ENCODE peak calls at places on chromosome X, in ten cellular contexts. One of them, this sample, is unnamed. For H3K36me3 and H3K4me1, the result is how much of the 10 kb centered on the place peaks cover.

GRCh38 chrX:34638116-34638515 is 19.0 kb downstream of the TMEM47 start:
- DNase-seq in IMR-90: peak
- DNase-seq in upper lobe of left lung: no peak
- DNase-seq in left ventricle myocardium inferior: no peak
- DNase-seq in fibroblast of lung: peak
- DNase-seq in CD4-positive, alpha-beta memory T cell: no peak
- DNase-seq in DND-41: no peak
- DNase-seq in tibial nerve: no peak
- DNase-seq in adipocyte: peak
- DNase-seq in PC-3: peak
- DNase-seq in this sample: no peak

GRCh38 chrX:20056704-20057103 is 60.0 kb downstream of the MAP7D2 start:
- DNase-seq in DND-41: no peak
- DNase-seq in fibroblast of lung: no peak
- DNase-seq in left ventricle myocardium inferior: no peak
- DNase-seq in IMR-90: peak
- DNase-seq in PC-3: peak
- DNase-seq in CD4-positive, alpha-beta memory T cell: no peak
- DNase-seq in tibial nerve: no peak
- DNase-seq in upper lobe of left lung: no peak
- DNase-seq in adipocyte: no peak
- DNase-seq in this sample: no peak

GRCh38 chrX:40945366-40945713 is 139.9 kb upstream of the USP9X start:
- DNase-seq in CD4-positive, alpha-beta memory T cell: no peak
- DNase-seq in upper lobe of left lung: peak
- DNase-seq in DND-41: no peak
- DNase-seq in IMR-90: peak
- DNase-seq in left ventricle myocardium inferior: no peak
- DNase-seq in tibial nerve: no peak
- DNase-seq in adipocyte: peak
- DNase-seq in PC-3: peak
- DNase-seq in fibroblast of lung: peak
- DNase-seq in this sample: no peak

GRCh38 chrX:84248226-84248625 is 60.2 kb upstream of the RPS6KA6 start:
- DNase-seq in IMR-90: peak
- DNase-seq in tibial nerve: no peak
- DNase-seq in PC-3: peak
- DNase-seq in upper lobe of left lung: no peak
- DNase-seq in DND-41: no peak
- DNase-seq in adipocyte: peak
- DNase-seq in fibroblast of lung: peak
- DNase-seq in left ventricle myocardium inferior: no peak
- DNase-seq in CD4-positive, alpha-beta memory T cell: no peak
- DNase-seq in this sample: no peak

GRCh38 chrX:13266641-13267420 is 53.0 kb downstream of the ATXN3L start:
- DNase-seq in left ventricle myocardium inferior: no peak
- DNase-seq in CD4-positive, alpha-beta memory T cell: no peak
- DNase-seq in upper lobe of left lung: no peak
- DNase-seq in adipocyte: no peak
- DNase-seq in fibroblast of lung: no peak
- DNase-seq in tibial nerve: no peak
- DNase-seq in PC-3: peak
- DNase-seq in IMR-90: peak
- DNase-seq in DND-41: no peak
- DNase-seq in this sample: no peak

GRCh38 chrX:17547658-17548057 is 172.7 kb downstream of the NHS start:
- DNase-seq in upper lobe of left lung: peak
- DNase-seq in PC-3: peak
- DNase-seq in tibial nerve: peak
- DNase-seq in adipocyte: peak
- DNase-seq in DND-41: no peak
- DNase-seq in left ventricle myocardium inferior: peak
- DNase-seq in IMR-90: peak
- DNase-seq in fibroblast of lung: peak
- DNase-seq in CD4-positive, alpha-beta memory T cell: no peak
- DNase-seq in this sample: peak

GRCh38 chrX:23118890-23119527 is 119.2 kb downstream of the DDX53 start:
- DNase-seq in fibroblast of lung: no peak
- DNase-seq in tibial nerve: no peak
- DNase-seq in adipocyte: no peak
- DNase-seq in DND-41: no peak
- DNase-seq in IMR-90: no peak
- DNase-seq in left ventricle myocardium inferior: no peak
- DNase-seq in upper lobe of left lung: no peak
- DNase-seq in CD4-positive, alpha-beta memory T cell: no peak
- DNase-seq in PC-3: peak
- DNase-seq in this sample: no peak

GRCh38 chrX:47664737-47665136 is 5.8 kb upstream of the UXT start:
- DNase-seq in fibroblast of lung: no peak
- DNase-seq in PC-3: no peak
- DNase-seq in adipocyte: peak
- DNase-seq in tibial nerve: no peak
- DNase-seq in CD4-positive, alpha-beta memory T cell: no peak
- DNase-seq in upper lobe of left lung: no peak
- DNase-seq in left ventricle myocardium inferior: no peak
- DNase-seq in IMR-90: peak
- DNase-seq in DND-41: no peak
- DNase-seq in this sample: no peak

GRCh38 chrX:24761306-24761705 is 67.6 kb downstream of the POLA1 start:
- DNase-seq in IMR-90: no peak
- DNase-seq in adipocyte: no peak
- DNase-seq in DND-41: no peak
- DNase-seq in left ventricle myocardium inferior: no peak
- DNase-seq in fibroblast of lung: peak
- DNase-seq in CD4-positive, alpha-beta memory T cell: no peak
- DNase-seq in tibial nerve: no peak
- DNase-seq in upper lobe of left lung: no peak
- DNase-seq in PC-3: no peak
- DNase-seq in this sample: no peak

GRCh38 chrX:24760601-24761000 is 66.9 kb downstream of the POLA1 start:
- DNase-seq in adipocyte: peak
- DNase-seq in fibroblast of lung: peak
- DNase-seq in left ventricle myocardium inferior: no peak
- DNase-seq in IMR-90: peak
- DNase-seq in CD4-positive, alpha-beta memory T cell: no peak
- DNase-seq in tibial nerve: no peak
- DNase-seq in DND-41: no peak
- DNase-seq in upper lobe of left lung: no peak
- DNase-seq in PC-3: peak
- DNase-seq in this sample: no peak

GRCh38 chrX:24759786-24760185 is 66.1 kb downstream of the POLA1 start:
- DNase-seq in adipocyte: no peak
- DNase-seq in CD4-positive, alpha-beta memory T cell: no peak
- DNase-seq in IMR-90: no peak
- DNase-seq in PC-3: no peak
- DNase-seq in upper lobe of left lung: no peak
- DNase-seq in left ventricle myocardium inferior: no peak
- DNase-seq in fibroblast of lung: no peak
- DNase-seq in DND-41: no peak
- DNase-seq in tibial nerve: no peak
- DNase-seq in this sample: no peak

GRCh38 chrX:24767557-24767956 is 73.8 kb downstream of the POLA1 start:
- DNase-seq in DND-41: no peak
- DNase-seq in tibial nerve: no peak
- DNase-seq in PC-3: peak
- DNase-seq in fibroblast of lung: no peak
- DNase-seq in upper lobe of left lung: no peak
- DNase-seq in CD4-positive, alpha-beta memory T cell: no peak
- DNase-seq in IMR-90: peak
- DNase-seq in left ventricle myocardium inferior: no peak
- DNase-seq in adipocyte: peak
- DNase-seq in this sample: no peak

DNA sequence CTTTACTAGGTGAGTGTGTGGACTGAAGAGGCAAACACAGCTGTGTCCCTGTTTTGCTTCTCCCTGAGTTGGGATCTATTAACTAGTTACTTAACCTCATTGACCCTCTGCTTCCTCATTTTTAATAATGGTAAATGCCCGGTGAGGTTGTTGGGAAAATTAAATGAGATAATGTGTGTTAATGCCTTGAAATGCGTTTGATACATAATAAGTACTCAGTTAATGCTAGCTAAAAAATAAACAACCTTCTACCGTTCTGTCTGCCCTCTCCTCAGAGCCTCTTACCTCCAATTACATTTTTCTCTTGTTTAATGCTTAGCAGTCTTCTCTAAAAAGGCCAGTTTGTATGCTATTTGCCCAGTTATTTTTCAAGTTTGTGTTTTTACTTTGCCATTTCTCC is 70.3 kb downstream of the POLA1 start:
- DNase-seq in left ventricle myocardium inferior: no peak
- DNase-seq in tibial nerve: no peak
- DNase-seq in CD4-positive, alpha-beta memory T cell: no peak
- DNase-seq in PC-3: no peak
- DNase-seq in IMR-90: no peak
- DNase-seq in upper lobe of left lung: no peak
- DNase-seq in adipocyte: no peak
- DNase-seq in DND-41: no peak
- DNase-seq in fibroblast of lung: no peak
- DNase-seq in this sample: no peak
- H3K36me3 ChIP-seq in left ventricle myocardium inferior: under half
- H3K36me3 ChIP-seq in tibial nerve: under half
- H3K36me3 ChIP-seq in CD4-positive, alpha-beta memory T cell: under half
- H3K36me3 ChIP-seq in PC-3: under half
- H3K36me3 ChIP-seq in IMR-90: under half
- H3K36me3 ChIP-seq in upper lobe of left lung: under half
- H3K36me3 ChIP-seq in adipocyte: under half
- H3K36me3 ChIP-seq in DND-41: half or more
- H3K36me3 ChIP-seq in fibroblast of lung: under half
- H3K36me3 ChIP-seq in this sample: under half

DNA sequence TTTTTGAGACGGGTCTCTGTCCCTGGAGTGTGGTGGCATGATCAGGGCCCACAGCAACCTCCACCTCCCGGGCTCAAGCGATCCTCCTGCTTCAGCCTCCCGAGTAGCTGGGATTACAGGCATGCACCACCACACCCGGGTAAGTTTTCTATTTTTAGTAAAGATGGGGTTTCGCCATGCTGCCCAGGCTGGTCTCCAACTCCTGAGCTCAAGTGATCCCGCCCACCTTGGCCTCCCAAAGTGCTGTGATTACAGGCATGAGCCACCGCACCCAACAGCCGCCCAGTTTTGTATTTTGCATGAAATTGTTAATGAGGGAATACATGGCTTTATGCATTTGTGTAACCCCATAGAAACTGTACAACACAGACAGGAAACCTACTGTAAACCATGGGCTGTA is 2.8 kb upstream of the ARHGAP4 start:
- DNase-seq in CD4-positive, alpha-beta memory T cell: no peak
- DNase-seq in tibial nerve: no peak
- DNase-seq in adipocyte: no peak
- DNase-seq in IMR-90: no peak
- DNase-seq in fibroblast of lung: no peak
- DNase-seq in PC-3: no peak
- DNase-seq in DND-41: peak
- DNase-seq in left ventricle myocardium inferior: no peak
- DNase-seq in upper lobe of left lung: peak
- DNase-seq in this sample: no peak
- H3K4me3 ChIP-seq in CD4-positive, alpha-beta memory T cell: no peak
- H3K4me3 ChIP-seq in tibial nerve: no peak
- H3K4me3 ChIP-seq in adipocyte: peak
- H3K4me3 ChIP-seq in IMR-90: no peak
- H3K4me3 ChIP-seq in fibroblast of lung: no peak
- H3K4me3 ChIP-seq in PC-3: peak
- H3K4me3 ChIP-seq in DND-41: peak
- H3K4me3 ChIP-seq in left ventricle myocardium inferior: peak
- H3K4me3 ChIP-seq in upper lobe of left lung: no peak
- H3K4me3 ChIP-seq in this sample: no peak

GRCh38 chrX:119695535-119696050 is 2.6 kb upstream of the SEPTIN6 start:
- DNase-seq in PC-3: no peak
- DNase-seq in CD4-positive, alpha-beta memory T cell: no peak
- DNase-seq in DND-41: no peak
- DNase-seq in fibroblast of lung: no peak
- DNase-seq in left ventricle myocardium inferior: no peak
- DNase-seq in IMR-90: no peak
- DNase-seq in tibial nerve: no peak
- DNase-seq in upper lobe of left lung: no peak
- DNase-seq in adipocyte: no peak
- DNase-seq in this sample: no peak

GRCh38 chrX:119693032-119693995 is at the start of gene SEPTIN6:
- DNase-seq in left ventricle myocardium inferior: peak
- DNase-seq in PC-3: peak
- DNase-seq in fibroblast of lung: peak
- DNase-seq in adipocyte: peak
- DNase-seq in DND-41: peak
- DNase-seq in upper lobe of left lung: peak
- DNase-seq in tibial nerve: peak
- DNase-seq in CD4-positive, alpha-beta memory T cell: peak
- DNase-seq in IMR-90: peak
- DNase-seq in this sample: peak

GRCh38 chrX:119694601-119695534 is 1.9 kb upstream of the SEPTIN6 start:
- DNase-seq in PC-3: no peak
- DNase-seq in left ventricle myocardium inferior: no peak
- DNase-seq in IMR-90: no peak
- DNase-seq in DND-41: no peak
- DNase-seq in fibroblast of lung: no peak
- DNase-seq in adipocyte: no peak
- DNase-seq in upper lobe of left lung: no peak
- DNase-seq in tibial nerve: no peak
- DNase-seq in CD4-positive, alpha-beta memory T cell: no peak
- DNase-seq in this sample: no peak

GRCh38 chrX:119692241-119693031 is 532 bp downstream of the SEPTIN6 start:
- DNase-seq in PC-3: peak
- DNase-seq in upper lobe of left lung: peak
- DNase-seq in tibial nerve: no peak
- DNase-seq in DND-41: peak
- DNase-seq in left ventricle myocardium inferior: peak
- DNase-seq in IMR-90: peak
- DNase-seq in CD4-positive, alpha-beta memory T cell: peak
- DNase-seq in adipocyte: peak
- DNase-seq in fibroblast of lung: peak
- DNase-seq in this sample: peak

GRCh38 chrX:119693996-119694451 is 1.1 kb upstream of the SEPTIN6 start:
- DNase-seq in upper lobe of left lung: no peak
- DNase-seq in CD4-positive, alpha-beta memory T cell: no peak
- DNase-seq in left ventricle myocardium inferior: no peak
- DNase-seq in IMR-90: no peak
- DNase-seq in tibial nerve: no peak
- DNase-seq in DND-41: no peak
- DNase-seq in adipocyte: no peak
- DNase-seq in PC-3: no peak
- DNase-seq in fibroblast of lung: no peak
- DNase-seq in this sample: no peak
- H3K4me1 ChIP-seq in upper lobe of left lung: under half
- H3K4me1 ChIP-seq in CD4-positive, alpha-beta memory T cell: under half
- H3K4me1 ChIP-seq in left ventricle myocardium inferior: under half
- H3K4me1 ChIP-seq in IMR-90: under half
- H3K4me1 ChIP-seq in tibial nerve: under half
- H3K4me1 ChIP-seq in DND-41: under half
- H3K4me1 ChIP-seq in adipocyte: under half
- H3K4me1 ChIP-seq in PC-3: under half
- H3K4me1 ChIP-seq in fibroblast of lung: under half
- H3K4me1 ChIP-seq in this sample: under half

DNA sequence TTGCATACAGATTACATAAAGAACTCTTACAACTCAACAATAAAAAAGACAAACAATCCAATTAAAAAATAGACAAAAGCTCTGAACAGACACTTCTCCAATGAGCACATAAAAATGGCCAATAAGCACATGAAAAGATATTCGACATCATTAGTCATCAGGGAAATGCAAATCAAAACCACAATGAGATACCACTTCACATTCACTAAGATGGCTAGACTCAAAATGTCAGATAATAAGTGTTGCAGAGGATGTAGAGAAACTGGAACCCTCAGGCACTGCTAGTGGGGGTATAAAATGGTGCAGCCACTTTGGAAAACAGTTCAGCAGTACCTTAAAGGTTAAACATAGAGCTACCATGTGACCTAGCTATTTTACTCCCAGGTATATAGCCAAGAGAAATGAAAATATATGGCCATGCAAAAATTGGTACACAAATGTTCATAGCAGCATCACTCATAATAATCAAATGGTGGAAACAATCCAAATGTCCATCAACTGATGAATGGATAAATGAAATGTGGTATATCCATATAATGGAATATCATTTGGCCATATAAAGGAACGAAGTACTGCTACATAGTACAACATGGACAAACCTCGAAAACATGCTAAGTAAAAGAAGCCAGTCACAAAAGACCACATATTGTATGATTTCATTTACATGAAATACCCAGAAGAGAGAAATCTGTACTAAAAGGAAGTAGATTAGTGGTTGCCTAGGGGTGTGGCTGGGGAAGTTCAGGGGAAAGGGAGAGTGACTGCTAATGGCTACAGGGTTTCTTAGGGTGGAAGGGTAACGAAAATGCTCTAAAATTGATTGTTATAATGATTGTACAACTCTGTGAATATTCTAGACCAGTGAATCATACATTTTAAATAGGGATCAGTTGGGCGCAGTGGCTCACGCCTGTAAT is 29.3 kb downstream of the SASH3 start:
- DNase-seq in fibroblast of lung: no peak
- DNase-seq in CD4-positive, alpha-beta memory T cell: no peak
- DNase-seq in left ventricle myocardium inferior: no peak
- DNase-seq in IMR-90: no peak
- DNase-seq in DND-41: no peak
- DNase-seq in adipocyte: no peak
- DNase-seq in upper lobe of left lung: no peak
- DNase-seq in tibial nerve: no peak
- DNase-seq in PC-3: no peak
- DNase-seq in this sample: no peak
- H3K36me3 ChIP-seq in fibroblast of lung: under half
- H3K36me3 ChIP-seq in CD4-positive, alpha-beta memory T cell: under half
- H3K36me3 ChIP-seq in left ventricle myocardium inferior: under half
- H3K36me3 ChIP-seq in IMR-90: under half
- H3K36me3 ChIP-seq in DND-41: under half
- H3K36me3 ChIP-seq in adipocyte: half or more
- H3K36me3 ChIP-seq in upper lobe of left lung: half or more
- H3K36me3 ChIP-seq in tibial nerve: under half
- H3K36me3 ChIP-seq in PC-3: under half
- H3K36me3 ChIP-seq in this sample: under half